ENCODE peak calls at places on chromosome 9, in seven cellular contexts. C is HCT116, Z is PC-3, P is hepatocyte, K is GM23338, B is GM23248, S is MM.1S. F is an unnamed sample.

GRCh38 chr9:36392489-36392888 is 7.6 kb downstream of the RNF38 start:
- DNase-seq in C (no peak), B (no peak), S (no peak), K (no peak), Z (no peak), P (no peak), F (no peak)

GRCh38 chr9:114037961-114038723 is 40.0 kb downstream of the AMBP start:
- DNase-seq in B (no peak), Z (no peak), C (no peak), K (peak; percentile 78), P (no peak), S (no peak), F (peak; percentile 96)

GRCh38 chr9:90868555-90868954 is 66.9 kb downstream of the SYK start:
- DNase-seq in K (no peak), B (no peak), P (no peak), C (no peak), Z (no peak), S (no peak), F (no peak)

GRCh38 chr9:120365386-120365785 is 214.6 kb downstream of the CDK5RAP2 start:
- DNase-seq in C (no peak), Z (no peak), B (no peak), K (no peak), S (no peak), P (no peak), F (no peak)

GRCh38 chr9:82604947-82605656 is 457.8 kb downstream of the RASEF start:
- DNase-seq in S (peak; percentile 11), Z (no peak), C (no peak), K (no peak), B (no peak), P (peak; percentile 38), F (no peak)

GRCh38 chr9:114735732-114736131 is 53.7 kb upstream of the TEX48 start:
- DNase-seq in B (peak; percentile 73), Z (no peak), C (no peak), K (no peak), S (no peak), P (no peak), F (no peak)

GRCh38 chr9:119509291-119509905 is 140.2 kb upstream of the BRINP1 start:
- DNase-seq in S (no peak), C (no peak), P (no peak), Z (no peak), B (peak; percentile 11), K (no peak), F (no peak)

GRCh38 chr9:16092627-16093091 is 539.8 kb downstream of the CCDC171 start:
- DNase-seq in K (no peak), Z (no peak), P (peak; percentile 44), B (no peak), S (no peak), C (no peak), F (no peak)

GRCh38 chr9:70761139-70761538 is 346.7 kb upstream of the KLF9 start:
- DNase-seq in Z (no peak), C (no peak), P (no peak), K (peak; percentile 10), B (no peak), S (no peak), F (no peak)

GRCh38 chr9:85723220-85723619 is 18.5 kb downstream of the AGTPBP1 start:
- DNase-seq in Z (no peak), B (no peak), K (peak; percentile 86), S (no peak), C (no peak), P (peak; percentile 45), F (peak; percentile 69)

GRCh38 chr9:71308454-71308853 is 187.0 kb upstream of the TRPM3 start:
- DNase-seq in P (no peak), B (no peak), C (no peak), S (no peak), K (no peak), Z (no peak), F (no peak)

GRCh38 chr9:32968101-32969011 is 33.1 kb downstream of the APTX start:
- DNase-seq in S (peak; percentile 66), B (peak; percentile 67), Z (peak; percentile 67), K (peak; percentile 75), P (peak; percentile 64), C (peak; percentile 6), F (peak; percentile 64)

GRCh38 chr9:98256632-98257218 is 1.3 kb upstream of the TBC1D2 start:
- DNase-seq in C (no peak), S (peak; percentile 37), K (peak; percentile 47), P (no peak), Z (no peak), B (peak; percentile 33), F (peak; percentile 21)

GRCh38 chr9:77016111-77016525 is 3.3 kb upstream of the FOXB2 start:
- DNase-seq in K (peak; percentile 70), C (no peak), P (no peak), B (no peak), Z (no peak), S (no peak), F (peak; percentile 71)

GRCh38 chr9:77015291-77016048 is 4.0 kb upstream of the FOXB2 start:
- DNase-seq in B (no peak), C (no peak), Z (no peak), K (peak; percentile 57), P (no peak), S (no peak), F (peak; percentile 35)

GRCh38 chr9:77018058-77019009 is 1.1 kb upstream of the FOXB2 start:
- DNase-seq in C (no peak), K (peak; percentile 84), Z (no peak), B (peak; percentile 34), S (no peak), P (no peak), F (peak; percentile 82)

GRCh38 chr9:77017505-77017894 is 2.0 kb upstream of the FOXB2 start:
- DNase-seq in P (no peak), S (no peak), K (no peak), C (no peak), Z (no peak), B (no peak), F (no peak)

DNA sequence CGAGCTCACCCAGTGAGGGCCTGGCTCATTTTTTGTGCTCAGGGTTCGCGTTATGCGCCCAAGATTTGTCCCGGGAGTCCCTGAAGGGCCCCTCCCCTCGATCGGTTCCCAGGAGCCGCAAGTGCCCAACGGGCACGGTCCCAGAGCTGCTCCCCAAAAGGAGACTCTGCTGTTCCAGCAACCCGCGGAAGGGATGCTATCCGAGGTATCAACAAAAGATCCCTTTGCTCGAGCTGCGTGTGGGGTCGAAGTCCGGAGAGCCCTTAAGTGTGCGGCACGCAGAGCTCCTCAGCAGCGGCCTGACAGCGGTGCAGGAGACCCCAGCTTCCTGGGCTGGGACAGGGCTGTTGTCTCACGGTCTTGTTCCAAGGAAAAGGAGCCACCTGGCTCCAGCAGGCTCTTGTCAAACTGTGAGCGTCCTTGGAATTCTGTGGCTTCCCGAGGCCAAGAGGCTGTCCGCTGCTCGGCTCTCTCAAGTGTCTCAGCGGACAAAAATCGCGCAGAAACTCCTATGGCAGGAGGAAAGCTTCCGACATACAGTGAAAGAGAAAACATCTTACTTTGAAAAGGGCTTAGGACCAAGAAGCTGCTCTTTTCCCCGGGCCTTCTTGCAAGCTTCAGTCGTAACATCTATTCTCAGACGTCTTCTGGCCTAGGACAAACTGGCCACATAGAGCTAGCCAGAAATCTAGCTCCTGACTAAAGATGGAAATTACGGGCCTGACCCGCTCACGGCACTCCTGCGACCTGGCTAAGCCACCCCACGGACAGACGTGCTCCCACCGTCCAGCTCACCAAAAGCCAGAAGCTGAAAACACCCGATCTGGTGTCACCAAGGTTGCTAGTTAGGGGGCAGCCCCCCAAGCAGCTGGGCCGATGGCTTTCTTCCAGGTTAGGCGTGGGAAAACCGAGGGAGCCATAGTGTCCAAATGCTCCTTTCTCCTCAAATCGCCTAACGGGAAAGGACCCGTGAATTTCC is 2.6 kb upstream of the FOXB2 start:
- DNase-seq in C (no peak), B (no peak), Z (no peak), K (peak; percentile 72), P (no peak), S (no peak), F (peak; percentile 71)
- TF ChIP-seq EZH2 in C (no peak), B (peak; percentile 78), Z (no peak), K (peak; percentile 77), P (peak; percentile 69), S (no peak), F (peak; percentile 65)

DNA sequence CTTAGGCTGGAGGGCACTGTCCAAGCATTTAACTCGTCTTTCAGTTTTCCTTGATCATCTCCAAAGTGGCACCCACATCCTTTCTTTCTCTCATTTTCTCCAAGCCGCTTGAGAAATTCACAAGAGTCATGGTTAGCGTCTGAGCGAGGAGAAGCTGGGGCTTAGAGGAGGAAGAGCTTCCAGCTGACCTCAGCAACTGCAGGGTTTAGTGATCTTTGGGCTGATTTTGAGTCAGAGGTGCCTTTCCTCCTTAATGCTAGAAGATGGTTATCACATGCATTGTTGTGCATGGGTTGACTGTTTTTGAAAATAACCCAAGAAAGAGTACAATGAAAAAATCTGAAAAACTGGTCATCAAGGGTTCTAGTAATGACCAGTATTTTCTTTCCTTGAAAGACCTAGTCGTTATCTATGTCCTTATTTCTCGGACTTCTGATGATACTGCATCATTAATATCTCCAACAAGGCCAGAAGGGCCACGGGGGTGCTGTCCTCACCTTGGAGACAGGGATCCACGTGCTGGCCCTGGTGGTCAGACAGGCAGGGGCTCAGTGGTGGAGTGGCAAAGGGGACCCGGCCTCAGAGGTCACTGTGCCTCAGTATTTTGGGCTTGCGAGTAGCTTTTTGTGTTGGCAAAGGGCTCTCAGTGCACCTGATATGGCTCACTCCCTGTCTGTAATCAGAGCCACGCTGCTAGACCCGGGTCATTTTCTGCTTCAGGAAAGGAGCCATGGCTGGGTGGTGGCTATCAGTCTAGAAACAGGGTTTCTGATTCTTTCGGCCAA is 134.9 kb downstream of the GADD45G start:
- DNase-seq in B (no peak), K (no peak), P (no peak), C (no peak), S (no peak), Z (no peak), F (no peak)
- TF ChIP-seq EZH2phosphoT487 in B (no peak), K (no peak), P (no peak), C (no peak), S (no peak), Z (no peak), F (no peak)

DNA sequence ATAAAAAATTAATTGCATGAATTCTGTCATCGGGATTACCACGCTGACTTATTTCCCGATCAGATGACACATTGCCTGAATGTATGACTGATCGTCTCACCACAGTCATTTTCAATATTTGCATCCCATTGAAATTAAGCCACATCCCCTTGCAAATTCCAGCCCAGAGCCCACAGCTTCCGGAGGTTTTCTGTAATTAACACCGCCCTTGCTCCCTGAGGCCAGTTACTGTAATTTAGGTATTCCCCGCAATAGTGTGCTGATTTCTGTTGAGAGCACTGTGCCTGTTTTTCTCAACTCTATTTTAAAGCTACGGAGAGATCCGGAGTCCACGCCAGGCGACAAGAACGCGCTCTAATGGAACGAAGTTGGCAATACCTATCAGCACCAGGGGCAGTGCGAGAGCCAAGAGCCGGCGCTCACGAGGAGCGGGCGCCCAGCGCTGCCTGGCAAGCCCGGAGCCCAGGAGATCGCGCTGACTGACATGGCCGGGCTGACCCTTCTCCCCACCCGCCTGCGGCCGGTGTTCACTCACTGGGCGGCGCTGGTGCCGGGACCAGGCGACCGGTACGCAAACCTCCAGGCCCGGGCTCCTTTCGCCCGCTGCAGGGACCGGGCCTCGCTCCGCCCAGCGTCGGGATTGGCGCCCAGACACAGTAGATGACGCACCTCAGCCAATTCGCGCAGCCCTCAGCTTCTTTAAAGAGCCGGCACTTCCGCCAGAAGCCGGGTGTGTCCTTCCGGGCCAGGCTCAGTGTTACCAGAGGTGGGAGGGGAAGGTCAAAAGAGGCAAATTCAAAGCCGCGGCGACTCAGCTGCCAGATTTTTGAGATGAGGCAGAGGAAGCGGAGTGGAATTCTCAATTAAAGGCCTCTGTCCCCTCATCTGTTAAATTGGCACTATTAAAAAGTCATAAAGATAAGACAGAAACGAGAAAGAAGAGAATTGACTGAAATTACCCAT is at the start of gene PLGRKT:
- DNase-seq in P (peak; percentile 96), B (peak; percentile 97), C (peak; percentile 80), S (peak; percentile 98), K (peak; percentile 97), Z (peak; percentile 88), F (peak; percentile 94)
- H3K4me3 ChIP-seq in P (peak within 1 kb of the TSS; percentile 59), B (peak within 1 kb of the TSS; percentile 77), C (peak within 1 kb of the TSS; percentile 70), S (peak within 1 kb of the TSS; percentile 62), K (peak within 1 kb of the TSS; percentile 66), Z (peak within 1 kb of the TSS; percentile 84), F (peak within 1 kb of the TSS; percentile 54)

GRCh38 chr9:124010665-124011321 is 775 bp upstream of the LHX2 start:
- DNase-seq in S (no peak), Z (peak; percentile 25), P (no peak), B (peak; percentile 67), K (peak; percentile 70), C (no peak), F (peak; percentile 89)
- TF ChIP-seq EZH2 in S (no peak), Z (no peak), P (no peak), B (peak; percentile 41), K (peak; percentile 75), C (no peak), F (peak; percentile 5)